ENCODE peak calls at places on chromosomes 1 and 21, in six cellular contexts. One of them, this sample, is unnamed.

GRCh38 chr1:213666113-213666512 is 321.7 kb upstream of the PROX1 start:
- DNase-seq in ELR: no peak
- DNase-seq in SK-MEL-5: peak; percentile 42
- DNase-seq in testis: no peak
- DNase-seq in fibroblast of pulmonary artery: no peak
- DNase-seq in LNCaP clone FGC: no peak
- DNase-seq in this sample: no peak

GRCh38 chr21:27802816-27803475 is 836.1 kb upstream of the ADAMTS5 start:
- DNase-seq in fibroblast of pulmonary artery: peak; percentile 51
- DNase-seq in SK-MEL-5: peak; percentile 81
- DNase-seq in LNCaP clone FGC: peak; percentile 21
- DNase-seq in ELR: peak; percentile 46
- DNase-seq in testis: peak; percentile 64
- DNase-seq in this sample: peak; percentile 36

GRCh38 chr1:7561331-7561921 is 209.7 kb upstream of the VAMP3 start:
- DNase-seq in LNCaP clone FGC: no peak
- DNase-seq in testis: no peak
- DNase-seq in ELR: no peak
- DNase-seq in fibroblast of pulmonary artery: peak; percentile 23
- DNase-seq in SK-MEL-5: peak; percentile 63
- DNase-seq in this sample: peak; percentile 28

GRCh38 chr21:36550761-36551160 is 70.8 kb upstream of the CLDN14 start:
- DNase-seq in fibroblast of pulmonary artery: no peak
- DNase-seq in ELR: no peak
- DNase-seq in LNCaP clone FGC: peak; percentile 71
- DNase-seq in testis: no peak
- DNase-seq in SK-MEL-5: no peak
- DNase-seq in this sample: no peak

GRCh38 chr1:28273216-28273860 is 14.0 kb downstream of the SESN2 start:
- DNase-seq in fibroblast of pulmonary artery: no peak
- DNase-seq in testis: no peak
- DNase-seq in ELR: peak; percentile 42
- DNase-seq in LNCaP clone FGC: no peak
- DNase-seq in SK-MEL-5: no peak
- DNase-seq in this sample: no peak

GRCh38 chr1:26079960-26080814 is 12.8 kb upstream of the TRIM63 start:
- DNase-seq in ELR: no peak
- DNase-seq in SK-MEL-5: no peak
- DNase-seq in testis: no peak
- DNase-seq in fibroblast of pulmonary artery: no peak
- DNase-seq in LNCaP clone FGC: peak; percentile 85
- DNase-seq in this sample: no peak

GRCh38 chr21:42417533-42417932 is 13.8 kb downstream of the UBASH3A start:
- DNase-seq in ELR: no peak
- DNase-seq in fibroblast of pulmonary artery: no peak
- DNase-seq in LNCaP clone FGC: no peak
- DNase-seq in SK-MEL-5: no peak
- DNase-seq in testis: no peak
- DNase-seq in this sample: no peak

GRCh38 chr1:180267761-180268555 is 37.9 kb downstream of the LHX4 start:
- DNase-seq in testis: no peak
- DNase-seq in LNCaP clone FGC: no peak
- DNase-seq in SK-MEL-5: no peak
- DNase-seq in fibroblast of pulmonary artery: no peak
- DNase-seq in ELR: no peak
- DNase-seq in this sample: no peak

GRCh38 chr1:99645699-99646531 is at the start of gene PALMD:
- DNase-seq in fibroblast of pulmonary artery: peak; percentile 49
- DNase-seq in testis: peak; percentile 57
- DNase-seq in SK-MEL-5: peak; percentile 5
- DNase-seq in LNCaP clone FGC: peak; percentile 72
- DNase-seq in ELR: peak; percentile 40
- DNase-seq in this sample: peak; percentile 10

GRCh38 chr1:186559601-186560116 is 98.7 kb upstream of the PDC start:
- DNase-seq in SK-MEL-5: no peak
- DNase-seq in ELR: peak; percentile 91
- DNase-seq in testis: no peak
- DNase-seq in fibroblast of pulmonary artery: peak; percentile 34
- DNase-seq in LNCaP clone FGC: no peak
- DNase-seq in this sample: no peak

GRCh38 chr1:40664167-40664537 is 1.3 kb downstream of the RIMS3 start:
- DNase-seq in testis: no peak
- DNase-seq in SK-MEL-5: no peak
- DNase-seq in LNCaP clone FGC: no peak
- DNase-seq in fibroblast of pulmonary artery: no peak
- DNase-seq in ELR: no peak
- DNase-seq in this sample: no peak

GRCh38 chr1:29180497-29181412 is 945 bp downstream of the SRSF4 start:
- DNase-seq in fibroblast of pulmonary artery: peak; percentile 52
- DNase-seq in testis: no peak
- DNase-seq in LNCaP clone FGC: no peak
- DNase-seq in SK-MEL-5: no peak
- DNase-seq in ELR: no peak
- DNase-seq in this sample: no peak

GRCh38 chr1:15788624-15789301 is 18.7 kb downstream of the UQCRHL start:
- DNase-seq in SK-MEL-5: no peak
- DNase-seq in ELR: peak; percentile 80
- DNase-seq in fibroblast of pulmonary artery: peak; percentile 81
- DNase-seq in LNCaP clone FGC: no peak
- DNase-seq in testis: no peak
- DNase-seq in this sample: no peak

GRCh38 chr1:203744008-203744972 is 20.7 kb upstream of the LAX1 start:
- DNase-seq in testis: peak; percentile 69
- DNase-seq in SK-MEL-5: no peak
- DNase-seq in ELR: no peak
- DNase-seq in LNCaP clone FGC: no peak
- DNase-seq in fibroblast of pulmonary artery: peak; percentile 49
- DNase-seq in this sample: no peak

GRCh38 chr1:161473363-161473762 is 31.9 kb upstream of the FCGR2A start:
- DNase-seq in ELR: peak; percentile 45
- DNase-seq in SK-MEL-5: peak; percentile 56
- DNase-seq in LNCaP clone FGC: no peak
- DNase-seq in fibroblast of pulmonary artery: peak; percentile 11
- DNase-seq in testis: no peak
- DNase-seq in this sample: no peak

GRCh38 chr1:162916407-162916806 is 55.4 kb upstream of the CCDC190 start:
- DNase-seq in ELR: peak; percentile 65
- DNase-seq in LNCaP clone FGC: no peak
- DNase-seq in fibroblast of pulmonary artery: peak; percentile 85
- DNase-seq in testis: no peak
- DNase-seq in SK-MEL-5: no peak
- DNase-seq in this sample: no peak

GRCh38 chr1:242240061-242240460 is 241.2 kb upstream of the MAP1LC3C start:
- DNase-seq in LNCaP clone FGC: no peak
- DNase-seq in SK-MEL-5: no peak
- DNase-seq in ELR: no peak
- DNase-seq in fibroblast of pulmonary artery: no peak
- DNase-seq in testis: no peak
- DNase-seq in this sample: no peak

GRCh38 chr1:29833596-29833995 is 597.3 kb downstream of the PTPRU start:
- DNase-seq in LNCaP clone FGC: no peak
- DNase-seq in testis: no peak
- DNase-seq in fibroblast of pulmonary artery: no peak
- DNase-seq in ELR: no peak
- DNase-seq in SK-MEL-5: no peak
- DNase-seq in this sample: no peak

GRCh38 chr1:164794310-164794709 is 235.3 kb downstream of the PBX1 start:
- DNase-seq in SK-MEL-5: no peak
- DNase-seq in testis: no peak
- DNase-seq in LNCaP clone FGC: no peak
- DNase-seq in fibroblast of pulmonary artery: peak; percentile 95
- DNase-seq in ELR: peak; percentile 77
- DNase-seq in this sample: no peak

GRCh38 chr21:15210235-15210678 is 145.5 kb upstream of the NRIP1 start:
- DNase-seq in fibroblast of pulmonary artery: peak; percentile 44
- DNase-seq in LNCaP clone FGC: no peak
- DNase-seq in testis: no peak
- DNase-seq in SK-MEL-5: peak; percentile 16
- DNase-seq in ELR: peak; percentile 88
- DNase-seq in this sample: no peak

GRCh38 chr1:111483166-111483565 is 9.4 kb downstream of the C1orf162 start:
- DNase-seq in LNCaP clone FGC: no peak
- DNase-seq in testis: no peak
- DNase-seq in fibroblast of pulmonary artery: peak; percentile 15
- DNase-seq in ELR: no peak
- DNase-seq in SK-MEL-5: no peak
- DNase-seq in this sample: no peak

GRCh38 chr1:59697138-59697811 is 117.5 kb upstream of the HOOK1 start:
- DNase-seq in fibroblast of pulmonary artery: no peak
- DNase-seq in ELR: no peak
- DNase-seq in testis: no peak
- DNase-seq in SK-MEL-5: no peak
- DNase-seq in LNCaP clone FGC: no peak
- DNase-seq in this sample: no peak

GRCh38 chr1:173529106-173529505 is 52.0 kb downstream of the PRDX6 start:
- DNase-seq in LNCaP clone FGC: no peak
- DNase-seq in SK-MEL-5: no peak
- DNase-seq in ELR: no peak
- DNase-seq in fibroblast of pulmonary artery: no peak
- DNase-seq in testis: no peak
- DNase-seq in this sample: no peak

GRCh38 chr1:96992871-96993270 is 271.3 kb downstream of the PTBP2 start:
- DNase-seq in fibroblast of pulmonary artery: peak; percentile 29
- DNase-seq in testis: no peak
- DNase-seq in SK-MEL-5: no peak
- DNase-seq in ELR: no peak
- DNase-seq in LNCaP clone FGC: no peak
- DNase-seq in this sample: no peak

GRCh38 chr1:23420778-23421177 is 3.8 kb downstream of the TCEA3 start:
- DNase-seq in SK-MEL-5: no peak
- DNase-seq in fibroblast of pulmonary artery: no peak
- DNase-seq in testis: no peak
- DNase-seq in LNCaP clone FGC: no peak
- DNase-seq in ELR: no peak
- DNase-seq in this sample: no peak

GRCh38 chr1:14561014-14561693 is 37.3 kb upstream of the KAZN start:
- DNase-seq in LNCaP clone FGC: no peak
- DNase-seq in testis: peak; percentile 18
- DNase-seq in SK-MEL-5: no peak
- DNase-seq in fibroblast of pulmonary artery: no peak
- DNase-seq in ELR: no peak
- DNase-seq in this sample: no peak

GRCh38 chr21:46228345-46229051 is at the start of gene LSS:
- DNase-seq in testis: peak; percentile 97
- DNase-seq in fibroblast of pulmonary artery: peak; percentile 99
- DNase-seq in ELR: peak; percentile 96
- DNase-seq in SK-MEL-5: peak; percentile 95
- DNase-seq in LNCaP clone FGC: peak; percentile 91
- DNase-seq in this sample: peak; percentile 97

GRCh38 chr1:207217778-207218511 is 103.5 kb upstream of the CD55 start:
- DNase-seq in ELR: no peak
- DNase-seq in testis: no peak
- DNase-seq in SK-MEL-5: no peak
- DNase-seq in fibroblast of pulmonary artery: no peak
- DNase-seq in LNCaP clone FGC: no peak
- DNase-seq in this sample: no peak

GRCh38 chr1:109626682-109627408 is 7.2 kb downstream of the AMPD2 start:
- DNase-seq in ELR: no peak
- DNase-seq in SK-MEL-5: no peak
- DNase-seq in LNCaP clone FGC: no peak
- DNase-seq in fibroblast of pulmonary artery: no peak
- DNase-seq in testis: no peak
- DNase-seq in this sample: no peak

This sample was measured in neural crest cell.